ENCODE peak calls at places on chromosome 1, in seven cellular contexts. T, W, K, P, B, J and C are unnamed samples.

GRCh38 chr1:211490038-211490678 is 1.8 kb downstream of the RD3 start:
- DNase-seq in P (no peak), B (no peak), K (no peak), J (no peak), T (no peak), W (no peak), C (no peak)

GRCh38 chr1:100657876-100658715 is 61.4 kb upstream of the VCAM1 start:
- DNase-seq in J (no peak), P (no peak), B (peak; percentile 50), W (no peak), T (no peak), K (peak; percentile 49), C (no peak)

GRCh38 chr1:93042134-93042821 is 36.8 kb upstream of the MTF2 start:
- DNase-seq in K (no peak), T (no peak), W (no peak), B (no peak), J (no peak), P (peak; percentile 60), C (peak; percentile 45)

GRCh38 chr1:100462291-100463040 is 75.5 kb upstream of the GPR88 start:
- DNase-seq in J (no peak), W (no peak), K (no peak), B (no peak), P (no peak), T (no peak), C (no peak)

GRCh38 chr1:236602171-236602570 is 2.1 kb downstream of the HEATR1 start:
- DNase-seq in W (no peak), T (no peak), B (no peak), P (no peak), K (no peak), J (no peak), C (no peak)

GRCh38 chr1:93702102-93702827 is 20.6 kb upstream of the BCAR3 start:
- DNase-seq in K (no peak), J (no peak), B (peak; percentile 74), T (no peak), W (no peak), P (peak; percentile 62), C (no peak)

GRCh38 chr1:50109647-50110075 is 941 bp downstream of the ELAVL4 start:
- DNase-seq in P (no peak), J (no peak), T (no peak), B (no peak), W (no peak), K (no peak), C (peak; percentile 4)

GRCh38 chr1:168636200-168636599 is 59.8 kb downstream of the XCL1 start:
- DNase-seq in B (no peak), J (no peak), K (no peak), P (no peak), T (no peak), W (no peak), C (no peak)

GRCh38 chr1:154115180-154115579 is 39.7 kb downstream of the NUP210L start:
- DNase-seq in K (no peak), W (no peak), P (no peak), J (no peak), B (no peak), T (no peak), C (no peak)

GRCh38 chr1:93616996-93617669 is 64.5 kb downstream of the BCAR3 start:
- DNase-seq in W (no peak), T (peak; percentile 56), K (no peak), J (no peak), P (no peak), B (no peak), C (no peak)

GRCh38 chr1:24525606-24526005 is 23.0 kb downstream of the RCAN3 start:
- DNase-seq in P (no peak), T (no peak), K (no peak), W (no peak), J (no peak), B (no peak), C (no peak)

GRCh38 chr1:46708121-46708520 is 10.8 kb downstream of the EFCAB14 start:
- DNase-seq in T (no peak), W (no peak), J (no peak), K (peak; percentile 37), B (no peak), P (no peak), C (no peak)

GRCh38 chr1:2966435-2966834 is 54.8 kb upstream of the ACTRT2 start:
- DNase-seq in J (no peak), B (no peak), K (no peak), T (no peak), W (no peak), P (no peak), C (no peak)

DNA sequence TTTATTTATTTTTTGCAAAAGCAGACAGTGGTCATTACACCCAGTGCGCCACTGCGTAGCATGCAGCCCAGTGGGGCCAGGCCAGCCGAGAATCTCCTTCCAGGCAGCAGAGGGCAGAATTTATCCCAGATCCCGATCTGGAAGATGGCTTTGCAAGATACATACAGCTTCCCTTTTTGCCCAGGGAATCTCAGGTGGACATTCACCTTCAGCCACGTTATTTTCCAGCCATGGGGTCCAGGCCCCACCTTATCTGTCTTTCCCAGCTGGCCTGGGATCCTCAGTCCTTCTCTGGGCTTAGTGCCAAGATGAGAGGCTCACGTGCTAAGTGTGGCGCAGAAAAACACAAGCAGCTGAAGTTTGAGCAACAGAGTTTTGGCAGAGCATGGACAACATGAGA is 123.6 kb downstream of the AJAP1 start:
- DNase-seq in P (no peak), T (no peak), K (no peak), J (no peak), W (no peak), B (peak; percentile 18), C (no peak)
- TF ChIP-seq CTCF in P (peak; percentile 16), T (peak; percentile 37), K (no peak), J (peak; percentile 18), W (peak; percentile 29), B (peak; percentile 3), C (no peak)

GRCh38 chr1:147493349-147493748 is 48.0 kb upstream of the BCL9 start:
- DNase-seq in K (no peak), B (no peak), T (no peak), W (no peak), P (no peak), J (no peak), C (no peak)

GRCh38 chr1:147496571-147496970 is 44.7 kb upstream of the BCL9 start:
- DNase-seq in W (no peak), T (no peak), J (no peak), K (peak; percentile 37), B (no peak), P (no peak), C (peak; percentile 30)

GRCh38 chr1:147497826-147498225 is 43.5 kb upstream of the BCL9 start:
- DNase-seq in J (no peak), K (no peak), P (no peak), T (no peak), B (no peak), W (no peak), C (no peak)

GRCh38 chr1:147496044-147496443 is 45.3 kb upstream of the BCL9 start:
- DNase-seq in J (no peak), T (no peak), W (no peak), B (no peak), K (no peak), P (no peak), C (no peak)

DNA sequence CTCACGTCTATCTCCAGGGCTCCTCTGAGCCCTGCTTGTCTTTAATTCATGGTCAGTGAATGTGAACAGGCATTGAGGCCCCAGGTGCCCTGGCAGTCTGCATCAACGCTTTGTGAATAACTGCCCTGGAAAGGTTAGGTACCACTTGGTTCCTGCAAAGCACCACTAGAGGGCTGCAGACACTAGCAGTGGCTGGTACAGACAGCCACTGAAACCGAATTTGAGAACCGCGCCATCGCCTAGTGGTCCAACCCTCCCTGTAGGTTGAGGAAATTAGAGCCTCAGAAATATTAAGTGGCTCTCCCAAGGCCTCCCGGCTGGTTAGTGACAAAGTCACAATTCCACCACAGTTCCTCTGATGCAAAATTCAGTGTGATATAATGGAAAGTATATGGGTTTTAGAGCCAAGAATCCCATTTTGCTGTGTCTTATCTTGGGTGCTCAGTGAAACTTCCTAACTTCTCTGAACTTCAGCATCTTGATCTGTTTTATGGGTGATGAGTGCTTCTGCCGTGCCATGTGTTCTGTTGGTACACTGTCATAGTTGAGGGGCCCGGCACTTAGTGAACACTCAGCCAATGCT is 46.2 kb upstream of the BCL9 start:
- DNase-seq in J (peak; percentile 88), W (no peak), T (peak; percentile 69), P (peak; percentile 69), K (peak; percentile 77), B (peak; percentile 90), C (peak; percentile 83)
- TF ChIP-seq CTCF in J (peak; percentile 98), W (peak; percentile 92), T (peak; percentile 94), P (peak; percentile 91), K (peak; percentile 99), B (peak; percentile 97), C (peak; percentile 96)

DNA sequence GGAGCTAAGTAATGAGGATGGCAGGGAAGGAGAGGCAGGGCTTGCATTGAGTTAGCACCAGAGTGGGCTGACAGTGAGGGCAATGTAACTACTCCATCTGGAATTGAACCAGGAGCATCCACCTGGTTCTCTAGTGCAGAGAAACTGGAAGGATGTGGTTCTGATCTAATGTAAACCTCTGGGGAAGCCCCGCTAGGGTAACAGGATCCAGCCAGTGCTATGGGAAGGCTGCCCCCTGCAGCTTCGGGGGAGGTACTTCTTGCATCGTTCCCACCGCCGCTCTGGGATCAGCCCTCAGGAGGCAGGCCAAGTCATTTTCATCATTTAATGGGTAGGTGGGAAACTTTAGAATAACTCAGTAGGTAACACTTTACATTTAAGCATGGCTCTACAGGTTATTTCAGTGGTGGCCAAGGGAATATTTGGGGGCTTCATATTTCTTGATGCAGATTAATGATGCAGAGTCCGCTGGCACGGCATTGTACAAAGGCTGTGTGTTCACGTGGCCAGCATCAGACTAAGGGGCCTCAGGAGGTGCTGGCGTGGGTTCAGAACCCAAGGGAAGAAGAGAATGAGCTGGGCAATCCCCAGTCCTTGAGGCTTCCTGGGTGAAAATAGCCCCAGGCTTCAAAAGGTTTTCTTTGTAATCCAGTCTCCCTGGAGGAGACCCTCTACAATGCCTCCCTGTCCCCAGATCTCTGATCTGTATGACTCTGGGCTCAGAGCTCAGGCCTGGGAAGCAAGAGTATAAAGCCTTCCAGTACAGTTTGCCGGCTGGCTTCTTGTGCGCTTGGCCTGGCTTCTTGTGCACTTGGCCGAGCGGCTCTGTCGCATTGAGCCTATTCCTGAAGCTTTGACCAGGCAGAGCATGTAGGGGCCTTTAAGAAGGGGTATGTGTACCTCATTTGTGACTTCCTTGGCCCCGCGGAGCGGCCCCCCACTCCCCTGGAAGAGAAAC is 26.4 kb upstream of the KAZN start:
- DNase-seq in T (no peak), K (no peak), B (no peak), W (no peak), P (peak; percentile 32), J (no peak), C (peak; percentile 20)
- TF ChIP-seq CTCF in T (peak; percentile 15), K (no peak), B (peak; percentile 47), W (peak; percentile 43), P (peak; percentile 50), J (peak; percentile 13), C (peak; percentile 37)

GRCh38 chr1:89999208-89999607 is 4.3 kb downstream of the ZNF326 start:
- DNase-seq in K (no peak), T (no peak), J (no peak), B (no peak), W (no peak), P (no peak), C (no peak)

GRCh38 chr1:89998306-89998705 is 3.4 kb downstream of the ZNF326 start:
- DNase-seq in W (no peak), B (no peak), P (no peak), J (no peak), T (no peak), K (peak; percentile 34), C (no peak)

GRCh38 chr1:89999628-90000027 is 4.7 kb downstream of the ZNF326 start:
- DNase-seq in W (no peak), J (no peak), T (no peak), K (no peak), P (no peak), B (no peak), C (no peak)

GRCh38 chr1:89996415-89997110 is 1.7 kb downstream of the ZNF326 start:
- DNase-seq in J (no peak), T (no peak), K (no peak), P (no peak), B (no peak), W (no peak), C (no peak)

GRCh38 chr1:90000934-90001676 is 6.2 kb downstream of the ZNF326 start:
- DNase-seq in T (no peak), J (no peak), B (no peak), P (no peak), W (no peak), K (no peak), C (no peak)
- TF ChIP-seq CTCF in T (no peak), J (no peak), B (no peak), P (peak; percentile 7), W (no peak), K (no peak), C (peak; percentile 54)